ENCODE peak calls at places on chromosomes 1 and 21, in four cellular contexts. X is GDM1, C is activated T-helper 1 cell treated with Interleukin-2 at 50 U/mL for 16 hours, J is hippocampal formation. D is an unnamed sample.
A peak's percentile ranks its signal among the peaks of the same experiment; 100 is the strongest.

GRCh38 chr1:8222789-8223188 is 95.1 kb upstream of the SLC45A1 start:
- DNase-seq in X (no peak), C (no peak), J (no peak), D (no peak)

GRCh38 chr1:25805863-25806225 is 5.9 kb downstream of the SELENON start:
- DNase-seq in X (no peak), J (peak; percentile 71), C (no peak), D (peak; percentile 58)

GRCh38 chr21:42337276-42337675 is 13.5 kb downstream of the TFF2 start:
- DNase-seq in J (no peak), X (no peak), C (no peak), D (no peak)

GRCh38 chr1:205251576-205251975 is 23.8 kb downstream of the TMCC2 start:
- DNase-seq in C (no peak), X (no peak), J (no peak), D (no peak)

GRCh38 chr1:76395059-76395458 is 320.5 kb downstream of the ST6GALNAC3 start:
- DNase-seq in J (no peak), X (no peak), C (no peak), D (no peak)

GRCh38 chr1:6902153-6902552 is 116.9 kb downstream of the CAMTA1 start:
- DNase-seq in X (no peak), C (no peak), J (no peak), D (no peak)

GRCh38 chr21:32812035-32812434 is 40.5 kb upstream of the PAXBP1 start:
- DNase-seq in J (no peak), X (no peak), C (no peak), D (no peak)

GRCh38 chr1:177914603-177915002 is 55.3 kb downstream of the SEC16B start:
- DNase-seq in J (no peak), X (no peak), C (no peak), D (no peak)

GRCh38 chr1:202860744-202861419 is 28.1 kb downstream of the RABIF start:
- DNase-seq in C (no peak), X (no peak), J (no peak), D (no peak)

D was measured in frontal cortex.